ENCODE peak calls at places on chromosome 16, in five cellular contexts. K, Q, T, Z and P are unnamed samples. For H3K27me3, the result is how much of the 10 kb centered on the place peaks cover.

GRCh38 chr16:20612551-20613470 is 36.6 kb upstream of the ACSM2B start:
- DNase-seq in K (no peak), Q (peak), T (no peak), Z (no peak), P (no peak)

GRCh38 chr16:71672125-71672524 is 46.1 kb downstream of the MARVELD3 start:
- DNase-seq in Z (no peak), T (no peak), Q (no peak), K (no peak), P (no peak)

GRCh38 chr16:6484931-6485330 is 847.7 kb upstream of the RBFOX1 start:
- DNase-seq in T (no peak), Z (no peak), K (no peak), Q (no peak), P (no peak)

GRCh38 chr16:69123894-69124293 is 8.5 kb downstream of the CHTF8 start:
- DNase-seq in K (no peak), Q (peak), T (peak), Z (peak), P (peak)

GRCh38 chr16:49382916-49383315 is 9.3 kb downstream of the C16orf78 start:
- DNase-seq in Z (peak), Q (no peak), K (no peak), T (peak), P (peak)

GRCh38 chr16:4775005-4775404 is 8.0 kb upstream of the ZNF500 start:
- DNase-seq in K (no peak), Q (no peak), Z (no peak), T (no peak), P (no peak)

GRCh38 chr16:73231969-73232554 is 184.1 kb upstream of the ZFHX3 start:
- DNase-seq in K (no peak), Z (peak), T (no peak), Q (no peak), P (no peak)

GRCh38 chr16:89195521-89196171 is 4.7 kb downstream of the SLC22A31 start:
- DNase-seq in T (no peak), Z (no peak), Q (no peak), K (no peak), P (no peak)

GRCh38 chr16:49085689-49086088 is 195.9 kb downstream of the CBLN1 start:
- DNase-seq in K (no peak), Q (no peak), Z (no peak), T (no peak), P (no peak)

GRCh38 chr16:24070851-24071250 is 185.3 kb upstream of the CACNG3 start:
- DNase-seq in K (no peak), Z (peak), Q (peak), T (peak), P (peak)

GRCh38 chr16:24980077-24980793 is 34.9 kb downstream of the ARHGAP17 start:
- DNase-seq in Q (no peak), K (no peak), Z (no peak), T (peak), P (no peak)

GRCh38 chr16:60274431-60275017 is 1540.4 kb upstream of the GOT2 start:
- DNase-seq in T (no peak), Z (no peak), Q (no peak), K (no peak), P (no peak)

GRCh38 chr16:84259691-84260090 is 19.9 kb upstream of the KCNG4 start:
- DNase-seq in Q (no peak), Z (no peak), K (no peak), T (no peak), P (no peak)

GRCh38 chr16:69443809-69444611 is 19.6 kb downstream of the CYB5B start:
- DNase-seq in Q (no peak), Z (peak), K (no peak), T (no peak), P (no peak)

GRCh38 chr16:83624436-83625120 is 183.2 kb upstream of the HSBP1 start:
- DNase-seq in Z (no peak), K (no peak), T (no peak), Q (no peak), P (no peak)

GRCh38 chr16:74721716-74722115 is 21.1 kb upstream of the MLKL start:
- DNase-seq in Q (no peak), K (no peak), T (no peak), Z (no peak), P (no peak)

GRCh38 chr16:3591991-3592390 is 14.8 kb upstream of the NLRC3 start:
- DNase-seq in K (no peak), Z (no peak), Q (no peak), T (no peak), P (no peak)

GRCh38 chr16:23765933-23766332 is 11.1 kb downstream of the CHP2 start:
- DNase-seq in K (no peak), T (no peak), Z (no peak), Q (no peak), P (no peak)

GRCh38 chr16:47644661-47645060 is 183.5 kb downstream of the PHKB start:
- DNase-seq in T (no peak), Q (no peak), K (no peak), Z (no peak), P (no peak)

GRCh38 chr16:80691111-80691761 is 113.2 kb downstream of the CDYL2 start:
- DNase-seq in K (no peak), T (peak), Z (no peak), Q (no peak), P (no peak)

GRCh38 chr16:66470556-66470955 is 43.5 kb downstream of the BEAN1 start:
- DNase-seq in K (no peak), T (no peak), Z (no peak), Q (no peak), P (no peak)

GRCh38 chr16:27403601-27403992 is 1.6 kb downstream of the IL21R start:
- DNase-seq in T (no peak), K (no peak), Z (no peak), Q (no peak), P (no peak)

GRCh38 chr16:78996806-78997205 is 603.7 kb downstream of the MAF start:
- DNase-seq in K (no peak), Q (no peak), Z (no peak), T (no peak), P (no peak)

GRCh38 chr16:82888616-82889015 is 261.8 kb downstream of the CDH13 start:
- DNase-seq in Q (no peak), K (no peak), T (no peak), Z (no peak), P (no peak)

GRCh38 chr16:86953631-86954465 is 363.3 kb downstream of the C16orf95 start:
- DNase-seq in T (no peak), Z (no peak), K (no peak), Q (no peak), P (no peak)

GRCh38 chr16:88459366-88460055 is 6.4 kb downstream of the ZFPM1 start:
- DNase-seq in K (no peak), Q (no peak), Z (no peak), T (no peak), P (no peak)

GRCh38 chr16:66459878-66460277 is 32.8 kb downstream of the BEAN1 start:
- DNase-seq in Q (no peak), K (no peak), T (no peak), Z (peak), P (no peak)

GRCh38 chr16:86073763-86074493 is 175.0 kb downstream of the IRF8 start:
- DNase-seq in Q (no peak), K (no peak), Z (no peak), T (no peak), P (peak)

GRCh38 chr16:16021988-16022682 is 72.7 kb downstream of the ABCC1 start:
- DNase-seq in Q (peak), K (peak), Z (peak), T (peak), P (peak)

GRCh38 chr16:85362443-85362842 is 250.2 kb upstream of the CIBAR2 start:
- DNase-seq in Z (no peak), K (no peak), Q (no peak), T (no peak), P (no peak)

GRCh38 chr16:85844786-85845185 is 45.3 kb downstream of the COX4I1 start:
- DNase-seq in Z (no peak), K (no peak), T (no peak), Q (peak), P (no peak)

GRCh38 chr16:52573365-52574104 is 26.6 kb upstream of the TOX3 start:
- DNase-seq in T (no peak), K (no peak), Q (no peak), Z (no peak), P (peak)

GRCh38 chr16:2664522-2665096 is 17.7 kb upstream of the KCTD5 start:
- DNase-seq in Q (no peak), K (no peak), Z (no peak), T (peak), P (no peak)

GRCh38 chr16:49305406-49305805 is 23.8 kb upstream of the CBLN1 start:
- DNase-seq in K (no peak), Z (no peak), T (no peak), Q (no peak), P (no peak)

GRCh38 chr16:72427786-72428480 is 256.0 kb upstream of the PMFBP1 start:
- DNase-seq in K (no peak), T (no peak), Q (no peak), Z (no peak), P (no peak)

GRCh38 chr16:17374668-17375255 is 96.0 kb downstream of the XYLT1 start:
- DNase-seq in K (no peak), T (no peak), Z (no peak), Q (no peak), P (no peak)

GRCh38 chr16:9484436-9484835 is 393.0 kb downstream of the HAPSTR1 start:
- DNase-seq in Q (no peak), K (no peak), Z (no peak), T (no peak), P (no peak)

GRCh38 chr16:9484901-9485300 is 393.5 kb downstream of the HAPSTR1 start:
- DNase-seq in Z (no peak), Q (no peak), K (no peak), T (no peak), P (no peak)

GRCh38 chr16:9495824-9496223 is 404.4 kb downstream of the HAPSTR1 start:
- DNase-seq in K (no peak), Q (no peak), T (no peak), Z (no peak), P (no peak)

GRCh38 chr16:9489823-9490467 is 398.5 kb downstream of the HAPSTR1 start:
- DNase-seq in Z (no peak), K (no peak), Q (no peak), T (no peak), P (no peak)
- H3K27me3 ChIP-seq in Z (under half), K (under half), Q (under half), T (under half), P (under half)

DNA sequence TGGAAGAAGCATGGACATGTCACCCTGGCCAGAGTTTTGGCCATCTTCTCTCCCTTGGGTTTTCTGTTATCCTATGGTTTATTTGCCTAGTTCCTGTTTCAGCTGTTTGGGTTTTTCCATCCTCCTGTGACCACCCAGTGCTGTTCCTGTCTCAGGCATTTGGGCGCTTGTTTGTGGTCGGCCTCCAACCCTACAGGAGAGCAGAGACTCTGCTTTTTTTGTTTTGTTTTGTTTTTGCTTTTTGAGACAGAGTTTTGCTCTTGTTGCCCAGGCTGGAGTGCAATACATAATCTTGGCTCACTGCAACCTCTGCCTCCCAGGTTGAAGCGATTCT is 3.3 kb upstream of the ZC3H7A start:
- DNase-seq in T (no peak), Q (no peak), K (no peak), Z (no peak), P (no peak)
- H3K4me3 ChIP-seq in T (no peak), Q (no peak), K (no peak), Z (no peak), P (no peak)

DNA sequence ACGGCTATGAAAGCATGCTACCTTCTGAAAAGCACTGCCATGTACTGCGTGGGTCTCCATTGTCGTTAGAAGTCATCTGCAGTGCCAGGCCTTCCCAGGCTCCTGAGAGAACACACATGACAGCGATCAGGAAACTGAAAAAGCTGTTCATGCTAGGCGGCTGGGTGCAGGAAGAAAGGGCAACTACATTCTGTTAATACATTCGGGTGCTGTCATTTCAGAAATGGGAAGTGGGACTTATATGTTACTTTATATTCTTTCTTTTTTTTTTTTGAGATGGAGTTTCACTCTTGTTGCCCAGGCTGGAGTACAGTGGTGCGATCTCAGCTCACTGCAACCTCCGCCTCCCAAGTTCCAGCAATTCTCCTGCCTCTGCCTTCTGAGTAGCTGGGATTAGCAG is 19.9 kb downstream of the CFAP20 start:
- DNase-seq in Z (no peak), K (no peak), Q (no peak), T (no peak), P (no peak)
- H3K27me3 ChIP-seq in Z (under half), K (under half), Q (under half), T (under half), P (under half)

GRCh38 chr16:67935402-67936123 is 1.1 kb downstream of the PSMB10 start:
- DNase-seq in Q (peak), Z (peak), K (peak), T (peak), P (peak)

GRCh38 chr16:67934306-67935095 is 2.1 kb downstream of the PSMB10 start:
- DNase-seq in T (no peak), Z (peak), K (no peak), Q (no peak), P (no peak)

GRCh38 chr16:67936124-67936875 is at the start of gene PSMB10:
- DNase-seq in T (no peak), Q (peak), Z (peak), K (no peak), P (no peak)

GRCh38 chr16:67933805-67934204 is 2.1 kb upstream of the CTRL start:
- DNase-seq in K (no peak), Z (no peak), Q (no peak), T (no peak), P (no peak)

GRCh38 chr16:67935096-67935401 is 1.6 kb downstream of the PSMB10 start:
- DNase-seq in Q (peak), T (peak), K (no peak), Z (no peak), P (no peak)
- H3K4me3 ChIP-seq in Q (peak), T (peak), K (peak), Z (peak), P (peak)

DNA sequence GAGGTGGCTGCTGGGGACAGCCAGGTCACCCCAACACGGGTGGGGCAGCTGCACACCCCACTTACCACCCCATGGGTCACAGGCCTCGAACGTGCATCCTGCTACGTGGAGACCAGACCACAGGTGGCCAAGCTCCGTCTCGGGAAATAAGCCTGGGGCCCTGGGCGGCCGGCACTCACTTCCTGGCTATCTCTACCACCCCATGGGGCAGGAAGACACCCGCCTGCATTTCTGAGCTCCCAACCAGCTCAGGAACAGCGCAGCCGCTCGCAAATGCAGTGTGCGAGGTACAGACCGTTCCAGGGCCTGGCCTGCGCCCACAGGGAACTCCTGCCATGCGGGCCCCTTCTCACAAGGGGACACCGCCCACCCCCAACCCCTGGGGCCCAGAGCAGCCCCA is 4.9 kb upstream of the GNG13 start:
- DNase-seq in Z (no peak), K (no peak), Q (no peak), T (no peak), P (no peak)
- H3K27me3 ChIP-seq in Z (half or more), K (under half), Q (under half), T (under half), P (under half)